ENCODE peak calls at places on chromosomes 5 and 9, in four cellular contexts. P is HepG2, U is K562, D is GM12878. J is an unnamed sample. For H3K4me1, the result is how much of the 10 kb centered on the place peaks cover.

GRCh38 chr9:127283917-127284316 is 19.3 kb downstream of the GARNL3 start:
- DNase-seq in U (no peak), P (no peak), D (no peak), J (peak)

GRCh38 chr9:13904746-13905145 is 409.2 kb downstream of the NFIB start:
- DNase-seq in D (no peak), U (no peak), P (no peak), J (no peak)

GRCh38 chr5:147558826-147559225 is 49.0 kb upstream of the DPYSL3 start:
- DNase-seq in P (no peak), U (no peak), D (no peak), J (peak)

GRCh38 chr5:78411596-78411995 is 51.2 kb downstream of the SCAMP1 start:
- DNase-seq in P (no peak), U (no peak), D (no peak), J (no peak)

GRCh38 chr5:154165886-154166285 is 24.6 kb upstream of the GALNT10 start:
- DNase-seq in U (no peak), D (no peak), P (no peak), J (no peak)

GRCh38 chr9:38008168-38009034 is 60.6 kb downstream of the SHB start:
- DNase-seq in U (peak), D (peak), P (peak), J (peak)

GRCh38 chr5:142325677-142326479 is 1.1 kb upstream of the SPRY4 start:
- DNase-seq in U (peak), P (peak), D (no peak), J (peak)

GRCh38 chr9:85431396-85432102 is 310.2 kb downstream of the AGTPBP1 start:
- DNase-seq in U (no peak), P (no peak), D (no peak), J (no peak)

GRCh38 chr5:154478224-154478565 is at the start of gene HAND1:
- DNase-seq in P (peak), U (peak), D (no peak), J (peak)

GRCh38 chr9:101026824-101027223 is 1.7 kb upstream of the PLPPR1 start:
- DNase-seq in U (no peak), P (peak), D (no peak), J (no peak)

DNA sequence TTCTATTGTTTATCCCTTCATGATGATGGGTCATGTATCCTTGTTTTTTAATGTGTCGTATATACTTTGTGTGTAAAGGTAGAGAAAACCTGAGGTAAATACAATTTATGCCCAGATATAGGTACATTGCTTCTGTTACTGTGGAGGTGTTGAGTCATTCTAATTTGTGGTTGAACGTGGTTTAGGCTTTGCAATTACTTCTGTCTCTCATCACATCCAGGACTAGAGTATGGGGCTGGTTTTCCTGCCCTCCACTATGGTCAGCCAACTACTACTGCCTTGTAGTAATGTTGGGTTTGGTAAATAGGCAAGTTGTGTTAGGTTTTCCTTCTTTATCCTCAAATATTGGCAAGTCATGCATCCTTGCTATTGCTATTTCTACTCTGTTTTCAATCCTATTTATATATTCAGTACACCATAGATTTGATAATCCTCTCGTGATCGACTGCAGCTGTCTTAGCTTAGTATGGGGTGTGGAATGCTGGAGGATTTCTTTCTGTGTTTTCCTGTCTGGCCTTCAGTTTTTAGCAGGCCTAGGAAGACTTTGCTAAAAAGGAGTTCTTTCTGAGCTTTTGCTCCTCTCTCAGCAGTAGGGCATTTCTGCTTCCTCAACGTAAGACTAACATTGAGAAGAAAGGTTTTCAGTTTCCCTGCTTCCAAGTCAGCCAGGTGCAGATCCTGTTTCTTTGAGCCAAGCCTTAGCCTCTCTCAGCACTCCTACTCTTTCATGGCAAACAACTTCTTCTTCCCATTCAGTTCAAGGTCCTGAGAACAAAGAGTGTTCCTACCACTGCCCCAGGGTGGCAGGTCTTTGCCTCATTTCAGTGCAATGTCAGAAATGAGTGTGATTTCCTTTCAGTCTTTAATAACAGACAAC is 844.4 kb upstream of the CDH18 start:
- DNase-seq in P (no peak), U (peak), D (no peak), J (no peak)
- TF ChIP-seq KDM1A in P (no peak), U (no peak), D (no peak), J (no peak)

DNA sequence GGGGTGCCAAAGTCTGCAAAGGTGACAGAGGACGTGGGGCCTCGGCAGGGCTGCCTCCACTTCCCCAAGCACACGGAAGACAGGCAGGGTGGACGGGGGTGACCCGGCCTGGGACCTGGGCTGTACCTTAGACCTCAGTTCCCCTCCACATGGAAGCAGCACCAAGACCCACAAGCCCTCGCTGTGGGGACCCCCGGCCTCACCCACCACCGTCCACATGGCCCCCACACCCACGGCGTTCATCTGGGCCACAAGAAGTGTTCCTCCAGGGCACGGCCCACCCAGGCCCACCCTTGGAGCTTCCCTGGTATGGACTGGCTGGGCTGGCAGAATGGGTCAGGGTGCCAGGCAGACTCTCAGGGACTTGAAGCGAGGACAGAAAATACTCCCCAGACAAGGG is 45.8 kb upstream of the NKD2 start:
- DNase-seq in D (no peak), P (no peak), U (no peak), J (no peak)
- H3K4me1 ChIP-seq in D (under half), P (under half), U (under half), J (under half)

GRCh38 chr5:42545038-42545437 is 121.8 kb downstream of the GHR start:
- DNase-seq in P (no peak), U (no peak), D (no peak), J (no peak)

GRCh38 chr5:42543774-42544173 is 120.5 kb downstream of the GHR start:
- DNase-seq in U (no peak), P (no peak), D (no peak), J (no peak)

GRCh38 chr5:42542106-42542505 is 118.9 kb downstream of the GHR start:
- DNase-seq in U (no peak), P (no peak), D (no peak), J (no peak)

GRCh38 chr5:42547894-42548293 is 124.7 kb downstream of the GHR start:
- DNase-seq in P (no peak), U (no peak), D (no peak), J (no peak)

GRCh38 chr5:42547146-42547545 is 123.9 kb downstream of the GHR start:
- DNase-seq in P (no peak), D (no peak), U (no peak), J (peak)
- TF ChIP-seq KDM1A in P (no peak), D (no peak), U (no peak), J (no peak)

GRCh38 chr5:159049844-159050318 is 49.8 kb downstream of the EBF1 start:
- DNase-seq in U (no peak), D (no peak), P (no peak), J (peak)
- H3K4me1 ChIP-seq in U (under half), D (under half), P (under half), J (under half)

DNA sequence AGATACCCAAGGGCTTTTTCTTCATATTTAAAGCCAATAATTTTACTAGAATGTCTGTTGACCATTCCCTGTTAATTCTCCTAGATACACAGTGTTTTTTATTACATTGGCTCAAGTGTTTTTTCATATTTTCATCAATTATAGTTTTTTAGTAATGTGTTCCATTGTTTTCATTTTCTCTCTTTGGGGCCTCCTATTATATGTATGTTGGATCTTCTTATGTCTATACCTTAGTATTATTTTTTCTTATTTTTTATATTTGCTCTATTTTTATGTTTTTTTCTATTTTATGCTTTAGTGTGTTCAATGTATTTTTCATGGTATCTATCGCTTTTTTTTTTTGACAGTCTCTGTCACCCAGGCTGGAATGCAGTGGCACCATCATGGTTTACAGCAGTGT is 7.5 kb downstream of the KIAA1958 start:
- DNase-seq in D (no peak), P (no peak), U (no peak), J (no peak)
- TF ChIP-seq KDM1A in D (no peak), P (no peak), U (no peak), J (no peak)

GRCh38 chr5:111863801-111864200 is 106.8 kb upstream of the NREP start:
- DNase-seq in U (no peak), D (no peak), P (no peak), J (no peak)
- H3K4me1 ChIP-seq in U (under half), D (under half), P (under half), J (under half)